ENCODE peak calls at places on chromosomes 5 and 9, in four cellular contexts. One of them, this sample, is unnamed.
A peak's percentile ranks its signal among the peaks of the same experiment; 100 is the strongest.

GRCh38 chr5:42810905-42811590 is 644 bp downstream of the SELENOP start:
- DNase-seq in neuronal stem cell: no peak
- DNase-seq in kidney: no peak
- DNase-seq in endodermal cell: no peak
- DNase-seq in this sample: no peak

GRCh38 chr9:34520505-34521385 is 2.0 kb downstream of the ENHO start:
- DNase-seq in neuronal stem cell: no peak
- DNase-seq in endodermal cell: no peak
- DNase-seq in kidney: no peak
- DNase-seq in this sample: no peak

GRCh38 chr9:86201474-86202337 is 57.8 kb downstream of the C9orf153 start:
- DNase-seq in endodermal cell: no peak
- DNase-seq in neuronal stem cell: no peak
- DNase-seq in kidney: no peak
- DNase-seq in this sample: no peak

GRCh38 chr5:170057311-170057710 is 48.4 kb upstream of the FOXI1 start:
- DNase-seq in endodermal cell: peak; percentile 23
- DNase-seq in kidney: no peak
- DNase-seq in neuronal stem cell: no peak
- DNase-seq in this sample: no peak

GRCh38 chr5:156934450-156935211 is 28.4 kb downstream of the TIMD4 start:
- DNase-seq in neuronal stem cell: no peak
- DNase-seq in kidney: no peak
- DNase-seq in endodermal cell: peak; percentile 75
- DNase-seq in this sample: peak; percentile 9

GRCh38 chr9:224540-225520 is 10.2 kb downstream of the DOCK8 start:
- DNase-seq in neuronal stem cell: no peak
- DNase-seq in endodermal cell: no peak
- DNase-seq in kidney: no peak
- DNase-seq in this sample: peak; percentile 87

GRCh38 chr9:89801723-89802680 is 197.2 kb downstream of the GADD45G start:
- DNase-seq in neuronal stem cell: no peak
- DNase-seq in kidney: no peak
- DNase-seq in endodermal cell: peak; percentile 20
- DNase-seq in this sample: no peak

GRCh38 chr9:109816490-109816889 is 36.5 kb downstream of the PALM2AKAP2 start:
- DNase-seq in endodermal cell: no peak
- DNase-seq in kidney: no peak
- DNase-seq in neuronal stem cell: no peak
- DNase-seq in this sample: peak; percentile 94

GRCh38 chr5:135993248-135993893 is 35.4 kb upstream of the TGFBI start:
- DNase-seq in neuronal stem cell: no peak
- DNase-seq in endodermal cell: no peak
- DNase-seq in kidney: no peak
- DNase-seq in this sample: peak; percentile 26

GRCh38 chr5:135095052-135095715 is 61.2 kb upstream of the PITX1 start:
- DNase-seq in endodermal cell: no peak
- DNase-seq in neuronal stem cell: no peak
- DNase-seq in kidney: no peak
- DNase-seq in this sample: no peak

GRCh38 chr5:124824637-124825158 is 78.3 kb upstream of the ZNF608 start:
- DNase-seq in endodermal cell: no peak
- DNase-seq in neuronal stem cell: no peak
- DNase-seq in kidney: no peak
- DNase-seq in this sample: peak; percentile 60

GRCh38 chr5:40572359-40572758 is 107.4 kb upstream of the PTGER4 start:
- DNase-seq in endodermal cell: no peak
- DNase-seq in kidney: no peak
- DNase-seq in neuronal stem cell: no peak
- DNase-seq in this sample: no peak

GRCh38 chr9:96171749-96172148 is 130.2 kb downstream of the HSD17B3 start:
- DNase-seq in kidney: no peak
- DNase-seq in endodermal cell: no peak
- DNase-seq in neuronal stem cell: no peak
- DNase-seq in this sample: no peak

GRCh38 chr9:107363511-107364182 is 80.6 kb downstream of the RAD23B start:
- DNase-seq in kidney: no peak
- DNase-seq in endodermal cell: no peak
- DNase-seq in neuronal stem cell: no peak
- DNase-seq in this sample: no peak

GRCh38 chr5:38265546-38266179 is 7.3 kb downstream of the EGFLAM start:
- DNase-seq in endodermal cell: peak; percentile 93
- DNase-seq in neuronal stem cell: peak; percentile 73
- DNase-seq in kidney: no peak
- DNase-seq in this sample: peak; percentile 86

GRCh38 chr9:137913771-137914767 is 36.5 kb downstream of the CACNA1B start:
- DNase-seq in kidney: no peak
- DNase-seq in endodermal cell: no peak
- DNase-seq in neuronal stem cell: no peak
- DNase-seq in this sample: no peak

GRCh38 chr5:173234129-173234793 is 745 bp downstream of the NKX2-5 start:
- DNase-seq in kidney: no peak
- DNase-seq in neuronal stem cell: no peak
- DNase-seq in endodermal cell: peak; percentile 79
- DNase-seq in this sample: no peak

GRCh38 chr5:6700686-6701355 is 12.4 kb upstream of the TENT4A start:
- DNase-seq in endodermal cell: no peak
- DNase-seq in neuronal stem cell: no peak
- DNase-seq in kidney: no peak
- DNase-seq in this sample: no peak

GRCh38 chr5:143352691-143353090 is 50.8 kb downstream of the NR3C1 start:
- DNase-seq in endodermal cell: no peak
- DNase-seq in neuronal stem cell: no peak
- DNase-seq in kidney: no peak
- DNase-seq in this sample: no peak
- H3K9ac ChIP-seq in endodermal cell: no peak overlapping the region
- H3K9ac ChIP-seq in neuronal stem cell: no peak overlapping the region
- H3K9ac ChIP-seq in kidney: no peak overlapping the region
- H3K9ac ChIP-seq in this sample: no peak overlapping the region

DNA sequence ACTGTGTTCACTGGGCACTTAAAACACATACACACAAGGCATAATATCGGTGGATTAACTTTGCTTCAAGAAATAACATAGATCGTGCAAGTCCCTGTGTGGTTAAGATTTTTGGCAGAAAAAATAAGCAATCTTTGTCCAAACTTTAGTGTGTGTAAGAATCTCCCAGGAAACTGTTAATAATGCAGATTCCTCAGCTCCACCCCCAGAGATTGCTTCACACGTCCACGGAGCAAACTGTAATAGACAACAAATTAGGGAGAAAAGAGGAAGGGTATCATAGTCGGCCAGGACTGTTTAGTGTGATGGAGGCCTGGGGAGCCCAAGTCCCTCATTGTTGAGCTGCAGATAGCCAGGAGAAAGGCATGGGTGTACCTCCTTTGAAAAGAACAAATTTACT is 84.8 kb downstream of the PJA2 start:
- DNase-seq in endodermal cell: no peak
- DNase-seq in neuronal stem cell: no peak
- DNase-seq in kidney: no peak
- DNase-seq in this sample: no peak
- H3K9ac ChIP-seq in endodermal cell: no peak overlapping the region
- H3K9ac ChIP-seq in neuronal stem cell: no peak overlapping the region
- H3K9ac ChIP-seq in kidney: no peak overlapping the region
- H3K9ac ChIP-seq in this sample: no peak overlapping the region

DNA sequence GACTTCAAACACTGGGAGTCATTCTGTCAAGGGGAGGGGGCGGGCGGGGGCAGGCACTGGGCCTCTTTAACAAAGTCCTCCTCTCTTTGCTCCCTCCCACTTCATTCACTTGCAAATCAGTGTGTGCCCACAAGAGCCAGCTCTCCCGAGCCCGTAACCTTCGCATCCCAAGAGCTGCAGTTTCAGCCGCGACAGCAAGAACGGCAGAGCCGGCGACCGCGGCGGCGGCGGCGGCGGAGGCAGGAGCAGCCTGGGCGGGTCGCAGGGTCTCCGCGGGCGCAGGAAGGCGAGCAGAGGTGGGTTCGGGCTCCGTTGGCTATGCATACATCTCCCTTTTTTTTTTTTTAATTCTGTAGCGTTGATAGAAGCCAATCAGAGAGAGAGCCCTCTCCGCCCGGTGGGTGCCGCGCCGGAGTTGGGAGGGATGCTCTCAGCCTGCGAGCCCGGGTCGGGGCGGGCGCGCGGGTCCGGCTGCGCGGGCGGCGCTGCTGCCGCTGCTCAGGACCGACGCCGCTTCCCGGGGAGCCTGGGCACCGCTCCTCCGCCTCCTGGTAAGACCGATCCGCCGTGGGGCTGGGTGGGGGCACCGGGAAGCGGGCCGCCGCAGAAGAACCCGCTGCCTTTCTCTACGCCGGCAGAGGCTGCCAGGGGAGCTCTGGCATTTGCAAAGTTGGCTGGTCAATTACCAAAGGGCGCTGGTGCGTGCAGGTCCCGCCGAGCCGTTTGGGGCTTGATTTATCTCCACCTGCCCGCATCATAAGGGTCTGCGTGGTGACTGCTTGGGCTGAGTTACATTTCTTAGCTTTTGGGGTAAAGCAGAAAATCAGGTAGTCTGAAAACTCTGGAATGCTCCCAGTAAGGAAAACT is at the start of gene CDH6:
- DNase-seq in endodermal cell: peak; percentile 92
- DNase-seq in kidney: peak; percentile 64
- DNase-seq in neuronal stem cell: peak; percentile 90
- DNase-seq in this sample: peak; percentile 33
- H3K9ac ChIP-seq in endodermal cell: no peak within 1 kb of the TSS
- H3K9ac ChIP-seq in kidney: peak within 1 kb of the TSS; percentile 63
- H3K9ac ChIP-seq in neuronal stem cell: peak within 1 kb of the TSS; percentile 82
- H3K9ac ChIP-seq in this sample: no peak within 1 kb of the TSS

GRCh38 chr5:143155445-143155844 is 248.0 kb downstream of the NR3C1 start:
- DNase-seq in kidney: no peak
- DNase-seq in neuronal stem cell: no peak
- DNase-seq in endodermal cell: no peak
- DNase-seq in this sample: no peak
- H3K9ac ChIP-seq in kidney: no peak overlapping the region
- H3K9ac ChIP-seq in neuronal stem cell: no peak overlapping the region
- H3K9ac ChIP-seq in endodermal cell: no peak overlapping the region
- H3K9ac ChIP-seq in this sample: no peak overlapping the region

GRCh38 chr5:139743001-139743771 is 52.4 kb upstream of the PSD2 start:
- DNase-seq in endodermal cell: no peak
- DNase-seq in neuronal stem cell: no peak
- DNase-seq in kidney: no peak
- DNase-seq in this sample: no peak
- H3K9ac ChIP-seq in endodermal cell: no peak overlapping the region
- H3K9ac ChIP-seq in neuronal stem cell: no peak overlapping the region
- H3K9ac ChIP-seq in kidney: no peak overlapping the region
- H3K9ac ChIP-seq in this sample: no peak overlapping the region

GRCh38 chr9:134363450-134363849 is 37.2 kb downstream of the RXRA start:
- DNase-seq in endodermal cell: no peak
- DNase-seq in neuronal stem cell: no peak
- DNase-seq in kidney: no peak
- DNase-seq in this sample: no peak

GRCh38 chr9:134361426-134361825 is 35.2 kb downstream of the RXRA start:
- DNase-seq in kidney: no peak
- DNase-seq in endodermal cell: no peak
- DNase-seq in neuronal stem cell: no peak
- DNase-seq in this sample: no peak

GRCh38 chr9:134360897-134361296 is 34.6 kb downstream of the RXRA start:
- DNase-seq in neuronal stem cell: no peak
- DNase-seq in kidney: no peak
- DNase-seq in endodermal cell: no peak
- DNase-seq in this sample: peak; percentile 24

GRCh38 chr9:134360180-134360759 is 34.0 kb downstream of the RXRA start:
- DNase-seq in kidney: no peak
- DNase-seq in neuronal stem cell: no peak
- DNase-seq in endodermal cell: no peak
- DNase-seq in this sample: no peak

DNA sequence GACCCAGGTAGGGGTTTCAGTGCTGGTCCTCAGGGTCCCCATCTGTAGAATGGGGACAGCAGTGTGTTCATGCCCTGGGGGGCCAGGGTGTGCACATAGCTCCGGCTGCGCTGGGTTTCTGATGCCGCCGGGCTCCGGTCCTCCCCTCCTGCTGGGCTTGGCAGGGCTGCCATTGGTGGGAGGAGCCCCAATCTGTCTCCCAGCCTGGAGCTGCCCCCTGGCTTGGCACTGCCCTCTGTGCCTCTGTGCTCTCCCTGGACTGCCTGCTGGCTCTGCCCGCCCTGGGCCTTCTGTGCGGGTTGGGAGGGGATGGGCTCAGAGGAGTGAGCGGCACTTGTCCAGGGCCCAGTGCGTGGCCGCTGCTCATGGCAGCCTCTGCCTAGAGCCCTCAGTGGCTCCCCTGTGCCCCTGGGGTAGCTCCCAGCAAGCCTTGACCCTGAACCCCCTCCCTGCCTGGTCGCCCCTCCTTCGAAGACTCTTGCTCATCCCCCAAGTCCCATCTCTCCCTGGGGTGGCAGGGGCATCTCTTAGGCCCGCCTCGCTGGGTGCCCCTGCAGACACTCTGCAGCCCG is 35.7 kb downstream of the RXRA start:
- DNase-seq in kidney: no peak
- DNase-seq in endodermal cell: no peak
- DNase-seq in neuronal stem cell: no peak
- DNase-seq in this sample: no peak
- H3K9ac ChIP-seq in kidney: no peak overlapping the region
- H3K9ac ChIP-seq in endodermal cell: no peak overlapping the region
- H3K9ac ChIP-seq in neuronal stem cell: peak overlapping the region; percentile 21
- H3K9ac ChIP-seq in this sample: no peak overlapping the region

GRCh38 chr9:68997676-68998075 is 16.2 kb downstream of the PRKACG start:
- DNase-seq in endodermal cell: no peak
- DNase-seq in kidney: no peak
- DNase-seq in neuronal stem cell: peak; percentile 58
- DNase-seq in this sample: no peak

GRCh38 chr9:68998812-68999211 is 15.1 kb downstream of the PRKACG start:
- DNase-seq in neuronal stem cell: no peak
- DNase-seq in kidney: no peak
- DNase-seq in endodermal cell: no peak
- DNase-seq in this sample: no peak

GRCh38 chr9:68998344-68998743 is 15.6 kb downstream of the PRKACG start:
- DNase-seq in neuronal stem cell: no peak
- DNase-seq in kidney: no peak
- DNase-seq in endodermal cell: no peak
- DNase-seq in this sample: no peak

GRCh38 chr9:69001921-69002320 is 12.0 kb downstream of the PRKACG start:
- DNase-seq in kidney: no peak
- DNase-seq in neuronal stem cell: no peak
- DNase-seq in endodermal cell: no peak
- DNase-seq in this sample: no peak

GRCh38 chr9:68999393-69000105 is 14.4 kb downstream of the PRKACG start:
- DNase-seq in neuronal stem cell: peak; percentile 52
- DNase-seq in endodermal cell: peak; percentile 88
- DNase-seq in kidney: no peak
- DNase-seq in this sample: peak; percentile 76
- H3K9ac ChIP-seq in neuronal stem cell: no peak overlapping the region
- H3K9ac ChIP-seq in endodermal cell: no peak overlapping the region
- H3K9ac ChIP-seq in kidney: no peak overlapping the region
- H3K9ac ChIP-seq in this sample: no peak overlapping the region